ENCODE peak calls at places on chromosomes 1 and 21, in five cellular contexts. Q is left ventricle myocardium inferior, A is fibroblast of pulmonary artery, K is brain microvascular endothelial cell, N is fibroblast of mammary gland. F is an unnamed sample.

GRCh38 chr1:107549152-107549810 is 408.4 kb downstream of the NTNG1 start:
- DNase-seq in Q (no peak), A (no peak), K (no peak), N (no peak), F (no peak)

GRCh38 chr21:23936224-23936623 is 1671.1 kb downstream of the MRPL39 start:
- DNase-seq in Q (no peak), A (peak), K (no peak), N (peak), F (no peak)

GRCh38 chr1:204544321-204544720 is 28.1 kb downstream of the MDM4 start:
- DNase-seq in Q (no peak), A (peak), K (peak), N (peak), F (peak)

GRCh38 chr21:43295016-43295958 is 126.5 kb downstream of the CRYAA start:
- DNase-seq in Q (peak), A (no peak), K (no peak), N (peak), F (no peak)

GRCh38 chr1:198206292-198206691 is 49.5 kb downstream of the NEK7 start:
- DNase-seq in Q (no peak), A (no peak), K (no peak), N (no peak), F (no peak)

GRCh38 chr1:206608108-206608698 is 4.1 kb downstream of the EIF2D start:
- DNase-seq in Q (no peak), A (peak), K (peak), N (peak), F (no peak)

GRCh38 chr21:44089001-44089911 is 17.9 kb upstream of the PWP2 start:
- DNase-seq in Q (no peak), A (no peak), K (no peak), N (no peak), F (no peak)

GRCh38 chr1:204127597-204128242 is 24.1 kb downstream of the ETNK2 start:
- DNase-seq in Q (peak), A (peak), K (peak), N (peak), F (no peak)

GRCh38 chr21:38830667-38831525 is 25.2 kb downstream of the ETS2 start:
- DNase-seq in Q (no peak), A (no peak), K (no peak), N (no peak), F (peak)

GRCh38 chr1:117573386-117574040 is 32.3 kb upstream of the TENT5C start:
- DNase-seq in Q (no peak), A (no peak), K (peak), N (peak), F (no peak)

GRCh38 chr1:89865498-89866385 is 44.9 kb downstream of the LRRC8D start:
- DNase-seq in Q (no peak), A (peak), K (peak), N (peak), F (no peak)

GRCh38 chr1:178530037-178530402 is 17.1 kb downstream of the TEX35 start:
- DNase-seq in Q (no peak), A (peak), K (peak), N (peak), F (no peak)

DNA sequence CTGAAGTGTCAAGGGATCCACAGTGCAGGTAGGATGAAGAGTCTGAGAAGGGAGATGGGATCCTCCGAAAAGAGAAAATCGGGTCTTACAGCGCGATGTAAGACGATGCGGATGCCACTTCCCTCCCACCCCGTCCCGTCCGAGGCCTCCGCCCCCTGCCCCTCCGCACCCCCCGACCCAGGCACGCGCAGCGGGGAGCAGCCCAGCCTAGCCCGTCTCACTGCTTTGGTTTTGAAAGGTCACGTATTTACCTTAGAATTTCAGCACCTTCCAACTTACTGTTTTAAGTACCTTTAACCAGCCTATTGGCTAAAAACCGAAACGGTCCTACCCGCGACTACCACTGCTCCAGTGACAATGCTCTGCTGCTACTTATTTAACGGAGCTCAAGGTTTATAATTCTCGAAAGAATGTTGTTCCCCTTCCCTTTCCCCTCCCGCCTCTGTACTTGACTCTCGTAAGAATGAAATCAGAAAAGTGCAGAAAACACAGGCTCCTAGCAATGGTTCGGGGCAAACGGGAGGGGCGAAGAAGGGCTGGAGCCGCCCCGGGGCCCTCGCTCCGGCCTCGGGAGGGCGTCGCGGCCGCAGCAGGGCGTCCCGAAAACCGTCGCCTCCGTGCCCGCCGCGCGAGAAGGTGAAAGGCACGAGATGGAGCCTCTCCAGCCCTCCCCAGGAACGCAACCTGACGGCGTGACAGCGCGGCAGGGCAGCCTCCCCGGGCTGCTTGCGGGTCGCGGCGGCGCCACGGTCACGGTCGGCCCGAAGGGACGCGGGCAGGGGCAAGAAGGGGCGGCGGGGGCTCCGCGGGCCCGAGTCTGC is 706 bp downstream of the TMEM50B start:
- DNase-seq in Q (no peak), A (peak), K (no peak), N (peak), F (no peak)
- TF ChIP-seq CTCF in Q (no peak), A (no peak), K (peak), N (no peak), F (no peak)

DNA sequence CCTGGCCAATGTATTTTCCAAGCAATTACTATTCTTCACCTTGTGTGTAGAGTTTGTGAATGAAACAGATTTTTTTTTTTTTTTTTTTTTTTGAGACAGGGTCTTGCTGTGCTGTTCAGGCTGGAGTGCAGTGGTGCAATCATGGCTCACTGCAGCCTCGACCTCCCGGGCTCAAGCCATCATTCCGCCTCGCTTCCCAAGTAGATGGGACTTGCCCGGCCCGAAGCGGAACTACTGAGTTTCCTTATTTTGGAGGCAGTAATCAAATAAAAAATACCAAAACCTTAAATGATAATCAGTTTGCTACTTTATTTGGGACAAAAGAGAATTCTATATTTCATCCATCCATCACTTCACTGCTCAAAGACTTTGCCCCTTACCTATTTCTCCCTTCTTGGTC is 704 bp upstream of the BTBD8 start:
- DNase-seq in Q (no peak), A (no peak), K (no peak), N (no peak), F (no peak)
- H3K4me3 ChIP-seq in Q (peak), A (peak), K (no peak), N (peak), F (no peak)

DNA sequence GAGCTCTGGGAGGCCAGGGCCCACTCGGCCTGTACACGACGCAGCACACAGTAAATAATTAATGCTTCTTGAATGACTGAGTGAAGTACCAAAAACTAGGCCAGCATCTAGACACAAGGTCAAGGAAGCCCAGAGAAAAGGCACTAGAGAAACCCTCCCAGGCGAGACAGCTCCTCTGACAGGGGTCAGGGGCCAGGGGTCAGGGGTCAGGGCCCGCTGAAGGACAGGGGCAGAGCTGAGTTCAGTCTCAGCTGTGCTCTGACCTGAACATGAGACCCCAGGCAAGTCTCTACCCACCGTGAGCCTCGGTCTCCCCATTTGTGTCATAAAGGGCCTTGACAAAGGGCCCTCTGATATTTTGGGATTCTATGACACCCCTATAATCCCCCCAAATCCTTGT is 56.4 kb downstream of the LDLRAD2 start:
- DNase-seq in Q (no peak), A (no peak), K (no peak), N (no peak), F (no peak)
- TF ChIP-seq CTCF in Q (no peak), A (no peak), K (no peak), N (no peak), F (no peak)

DNA sequence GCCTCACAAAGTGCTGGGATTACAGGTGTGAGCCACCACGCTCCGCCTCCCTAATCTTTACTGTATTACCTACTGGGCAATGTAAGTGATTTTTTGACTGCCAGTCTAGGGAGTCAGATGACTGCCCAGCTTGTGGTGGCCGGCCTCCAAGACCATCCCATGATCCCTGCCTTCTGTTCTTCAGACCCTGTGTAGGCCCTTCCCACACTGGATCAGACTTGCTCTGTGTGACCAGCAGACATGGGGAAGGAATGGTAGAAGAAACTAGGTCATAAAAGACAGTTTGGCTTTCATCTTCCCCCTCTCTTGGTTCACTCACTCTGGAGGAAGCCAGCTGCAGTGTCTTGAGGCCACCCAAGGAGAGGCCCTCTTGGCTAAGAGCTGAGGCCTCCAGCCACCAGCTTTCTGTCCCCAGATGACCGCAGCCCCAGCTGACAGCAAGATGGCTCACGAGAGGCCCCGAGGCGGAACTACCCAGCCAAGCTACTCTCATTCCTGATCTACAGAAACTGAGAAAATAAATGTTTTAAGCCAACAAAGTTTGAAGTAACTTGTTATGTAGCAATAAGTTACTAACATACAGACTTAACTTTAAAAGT is 14.5 kb upstream of the CBR3 start:
- DNase-seq in Q (peak), A (no peak), K (no peak), N (no peak), F (no peak)
- H3K4me3 ChIP-seq in Q (no peak), A (no peak), K (no peak), N (no peak), F (no peak)

F was measured in GM12864.